ENCODE peak calls at places on chromosome 4, in ten cellular contexts. W is IMR-90, E is astrocyte of the cerebellum, V is psoas muscle, T is tibial artery, U is left lung, F is mucosa of descending colon, M is retinal pigment epithelial cell, Y is fibroblast of mammary gland, D is choroid plexus epithelial cell. A is an unnamed sample.

GRCh38 chr4:55358668-55359067 is 12.6 kb downstream of the SRD5A3 start:
- DNase-seq in W (peak), E (peak), V (no peak), T (no peak), U (no peak), F (no peak), M (peak), Y (peak), D (peak), A (peak)

GRCh38 chr4:124415206-124415605 is 297.3 kb downstream of the ANKRD50 start:
- DNase-seq in W (peak), E (no peak), V (no peak), T (no peak), U (no peak), F (no peak), M (no peak), Y (peak), D (peak), A (no peak)

GRCh38 chr4:26325191-26325590 is 4.4 kb downstream of the RBPJ start:
- DNase-seq in W (peak), E (peak), V (no peak), T (no peak), U (no peak), F (peak), M (no peak), Y (peak), D (peak), A (peak)

GRCh38 chr4:183335369-183335940 is 13.2 kb upstream of the CLDN24 start:
- DNase-seq in W (peak), E (peak), V (no peak), T (no peak), U (no peak), F (no peak), M (peak), Y (peak), D (peak), A (peak)

GRCh38 chr4:151753056-151753455 is 7.8 kb downstream of the GATB start:
- DNase-seq in W (peak), E (no peak), V (no peak), T (no peak), U (no peak), F (no peak), M (no peak), Y (no peak), D (peak), A (no peak)

GRCh38 chr4:126733301-126733700 is 899.5 kb upstream of the INTU start:
- DNase-seq in W (peak), E (no peak), V (no peak), T (no peak), U (no peak), F (no peak), M (no peak), Y (no peak), D (peak), A (no peak)

GRCh38 chr4:109665783-109666455 is 37.3 kb downstream of the CASP6 start:
- DNase-seq in W (no peak), E (no peak), V (no peak), T (no peak), U (no peak), F (no peak), M (no peak), Y (no peak), D (no peak), A (no peak)

GRCh38 chr4:119025440-119025839 is 110.2 kb upstream of the MYOZ2 start:
- DNase-seq in W (peak), E (peak), V (no peak), T (peak), U (peak), F (peak), M (no peak), Y (peak), D (peak), A (peak)

GRCh38 chr4:176185068-176185467 is 10.3 kb downstream of the SPATA4 start:
- DNase-seq in W (peak), E (no peak), V (no peak), T (no peak), U (no peak), F (no peak), M (peak), Y (peak), D (peak), A (peak)

GRCh38 chr4:47839259-47839658 is 1.4 kb upstream of the CORIN start:
- DNase-seq in W (peak), E (no peak), V (no peak), T (no peak), U (no peak), F (peak), M (no peak), Y (peak), D (peak), A (peak)

GRCh38 chr4:91916219-91916618 is 387.5 kb upstream of the GRID2 start:
- DNase-seq in W (no peak), E (no peak), V (no peak), T (no peak), U (no peak), F (no peak), M (no peak), Y (no peak), D (no peak), A (no peak)

GRCh38 chr4:69875986-69876542 is 16.1 kb upstream of the SULT1E1 start:
- DNase-seq in W (no peak), E (no peak), V (no peak), T (no peak), U (no peak), F (no peak), M (no peak), Y (no peak), D (no peak), A (no peak)

GRCh38 chr4:173076903-173077629 is 91.5 kb upstream of the GALNT7 start:
- DNase-seq in W (peak), E (peak), V (no peak), T (no peak), U (no peak), F (no peak), M (peak), Y (peak), D (peak), A (peak)

GRCh38 chr4:111991797-111992196 is 153.5 kb upstream of the FAM241A start:
- DNase-seq in W (peak), E (no peak), V (no peak), T (no peak), U (no peak), F (peak), M (peak), Y (peak), D (peak), A (peak)

GRCh38 chr4:2650276-2650675 is 105.9 kb downstream of the TNIP2 start:
- DNase-seq in W (no peak), E (no peak), V (no peak), T (no peak), U (no peak), F (no peak), M (no peak), Y (no peak), D (no peak), A (no peak)

GRCh38 chr4:147361726-147362125 is 119.2 kb upstream of the EDNRA start:
- DNase-seq in W (peak), E (peak), V (no peak), T (peak), U (peak), F (peak), M (peak), Y (peak), D (peak), A (peak)

GRCh38 chr4:177308125-177308524 is 1.5 kb upstream of the NEIL3 start:
- DNase-seq in W (peak), E (peak), V (peak), T (no peak), U (peak), F (no peak), M (no peak), Y (peak), D (peak), A (peak)

GRCh38 chr4:123478859-123479345 is 82.3 kb downstream of the SPRY1 start:
- DNase-seq in W (peak), E (no peak), V (peak), T (no peak), U (peak), F (peak), M (peak), Y (no peak), D (peak), A (peak)

GRCh38 chr4:6953751-6954380 is 44.2 kb downstream of the TBC1D14 start:
- DNase-seq in W (peak), E (peak), V (peak), T (peak), U (peak), F (peak), M (peak), Y (peak), D (peak), A (peak)

GRCh38 chr4:101774807-101775206 is 15.7 kb upstream of the BANK1 start:
- DNase-seq in W (peak), E (no peak), V (no peak), T (no peak), U (no peak), F (no peak), M (no peak), Y (peak), D (peak), A (peak)

GRCh38 chr4:164977243-164978164 is at the start of gene TRIM61:
- DNase-seq in W (peak), E (no peak), V (peak), T (no peak), U (peak), F (peak), M (no peak), Y (peak), D (peak), A (peak)

GRCh38 chr4:184156169-184156568 is 61.5 kb downstream of the ENPP6 start:
- DNase-seq in W (no peak), E (no peak), V (no peak), T (no peak), U (no peak), F (no peak), M (no peak), Y (no peak), D (no peak), A (no peak)

GRCh38 chr4:10085828-10086505 is 30.6 kb downstream of the WDR1 start:
- DNase-seq in W (no peak), E (no peak), V (peak), T (no peak), U (no peak), F (no peak), M (no peak), Y (no peak), D (peak), A (no peak)

GRCh38 chr4:88333741-88334405 is 44.8 kb upstream of the HERC6 start:
- DNase-seq in W (peak), E (no peak), V (no peak), T (no peak), U (no peak), F (no peak), M (no peak), Y (peak), D (peak), A (peak)

GRCh38 chr4:174217273-174218126 is 66.0 kb downstream of the FBXO8 start:
- DNase-seq in W (peak), E (peak), V (no peak), T (no peak), U (no peak), F (no peak), M (no peak), Y (peak), D (peak), A (peak)

GRCh38 chr4:46450556-46450955 is 60.6 kb upstream of the GABRA2 start:
- DNase-seq in W (no peak), E (no peak), V (no peak), T (no peak), U (no peak), F (no peak), M (no peak), Y (no peak), D (no peak), A (no peak)

GRCh38 chr4:128519163-128519810 is 231.7 kb upstream of the PGRMC2 start:
- DNase-seq in W (peak), E (no peak), V (peak), T (no peak), U (no peak), F (no peak), M (no peak), Y (peak), D (peak), A (no peak)

GRCh38 chr4:148041606-148042324 is 309.9 kb downstream of the ARHGAP10 start:
- DNase-seq in W (no peak), E (no peak), V (no peak), T (no peak), U (no peak), F (peak), M (no peak), Y (no peak), D (no peak), A (peak)

GRCh38 chr4:41678086-41678485 is 70.4 kb downstream of the PHOX2B start:
- DNase-seq in W (peak), E (peak), V (no peak), T (no peak), U (no peak), F (no peak), M (no peak), Y (peak), D (peak), A (peak)

GRCh38 chr4:71300964-71301363 is 37.9 kb upstream of the SLC4A4 start:
- DNase-seq in W (no peak), E (no peak), V (no peak), T (no peak), U (no peak), F (peak), M (no peak), Y (no peak), D (no peak), A (no peak)

GRCh38 chr4:107261241-107261874 is 225.2 kb upstream of the DKK2 start:
- DNase-seq in W (no peak), E (no peak), V (no peak), T (no peak), U (no peak), F (no peak), M (no peak), Y (no peak), D (no peak), A (peak)

GRCh38 chr4:6606465-6607235 is 31.7 kb downstream of the MAN2B2 start:
- DNase-seq in W (no peak), E (no peak), V (no peak), T (no peak), U (no peak), F (no peak), M (no peak), Y (no peak), D (no peak), A (no peak)

DNA sequence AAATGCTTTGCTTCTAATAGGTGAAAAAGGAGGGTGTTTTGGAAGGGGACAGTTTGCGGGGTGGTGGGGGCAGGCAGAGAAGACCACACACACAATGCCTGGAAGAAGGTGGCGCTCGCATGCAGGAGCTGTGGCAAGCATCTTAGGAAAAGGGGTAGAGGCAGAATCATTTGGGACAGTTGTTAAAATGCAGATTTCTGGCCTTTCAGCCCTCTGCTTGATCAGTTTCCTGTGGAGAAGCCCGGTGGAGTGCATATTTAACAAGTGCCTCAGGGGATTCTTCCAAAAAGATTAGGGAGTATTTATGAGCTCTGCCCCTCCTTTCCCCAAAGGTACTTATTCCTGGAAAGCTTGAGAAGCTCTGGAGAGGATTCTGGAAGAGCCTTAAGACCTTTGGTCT is 4.8 kb downstream of the NOCT start:
- DNase-seq in W (no peak), E (no peak), V (no peak), T (no peak), U (no peak), F (no peak), M (no peak), Y (no peak), D (no peak), A (no peak)
- H3K4me3 ChIP-seq in W (no peak), E (no peak), V (no peak), T (no peak), U (no peak), F (no peak), M (no peak), Y (no peak), D (no peak), A (no peak)

DNA sequence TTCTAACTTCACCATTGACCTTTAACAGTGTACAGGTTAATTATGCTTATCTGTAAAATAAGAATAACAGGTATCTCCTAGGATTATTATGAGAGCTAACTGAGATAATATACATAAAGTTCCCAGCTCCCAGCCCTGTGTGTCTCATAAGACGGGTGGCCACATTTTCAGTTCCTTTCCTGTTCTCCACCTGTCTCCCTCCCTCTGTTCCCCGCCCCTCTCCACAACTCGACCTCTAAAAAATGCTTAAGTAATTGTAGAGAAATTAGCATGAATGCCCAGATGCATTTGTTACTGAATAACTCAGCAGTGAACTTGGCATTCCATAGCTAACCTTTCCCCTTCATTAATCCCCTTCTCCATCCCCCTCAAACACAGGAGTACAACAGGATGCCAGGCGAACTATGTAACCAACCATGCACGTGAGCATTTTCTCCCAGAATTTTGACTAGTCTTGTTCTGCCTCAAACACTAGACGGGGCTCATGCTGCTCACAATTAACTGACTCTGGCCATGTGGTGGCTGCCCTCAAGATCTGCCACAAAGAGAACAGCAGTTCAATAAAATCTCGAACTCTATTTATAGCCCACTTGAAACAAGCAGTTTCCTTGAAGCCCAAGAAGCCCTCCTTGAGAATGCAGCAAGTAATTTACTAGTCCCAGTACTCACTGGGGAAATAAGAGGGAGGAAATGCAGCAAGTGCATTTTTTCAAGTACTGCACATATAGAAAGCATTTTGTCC is 351.2 kb downstream of the ARHGAP24 start:
- DNase-seq in W (peak), E (peak), V (no peak), T (peak), U (peak), F (peak), M (peak), Y (peak), D (peak), A (peak)
- TF ChIP-seq CTCF in W (peak), E (peak), V (no peak), T (peak), U (no peak), F (no peak), M (peak), Y (no peak), D (peak), A (peak)

GRCh38 chr4:166882221-166882620 is 352.1 kb downstream of the SPOCK3 start:
- DNase-seq in W (no peak), E (no peak), V (no peak), T (no peak), U (no peak), F (no peak), M (no peak), Y (no peak), D (no peak), A (no peak)
- H3K4me3 ChIP-seq in W (no peak), E (no peak), V (no peak), T (no peak), U (no peak), F (no peak), M (no peak), Y (no peak), D (no peak), A (no peak)

DNA sequence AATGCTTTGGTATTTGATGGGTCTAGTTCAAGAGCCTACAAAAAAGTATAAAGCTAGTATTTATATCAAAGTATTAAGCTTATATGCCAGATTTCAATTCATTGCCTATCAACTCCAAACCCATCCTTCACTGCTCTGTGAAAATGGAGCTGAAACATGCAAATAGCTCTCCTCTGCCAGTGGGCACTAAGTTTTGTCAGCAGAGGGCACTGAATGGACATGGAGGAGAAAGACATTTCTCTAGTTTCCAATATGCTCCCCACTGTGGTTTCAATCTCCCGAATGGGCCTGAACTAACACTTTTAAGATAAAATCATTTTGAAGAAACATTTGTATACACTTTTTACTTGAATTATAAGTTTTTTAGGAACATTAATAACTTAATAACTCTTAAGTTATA is 12.4 kb downstream of the PPID start:
- DNase-seq in W (peak), E (no peak), V (no peak), T (no peak), U (no peak), F (no peak), M (no peak), Y (peak), D (peak), A (peak)
- TF ChIP-seq CTCF in W (peak), E (peak), V (peak), T (no peak), U (no peak), F (no peak), M (peak), Y (peak), D (peak), A (peak)

A was measured in fibroblast of villous mesenchyme.